ENCODE peak calls at places on chromosomes 11 and 22, in ten cellular contexts. C, L, A, X, J, Y, K, T, Z and V are unnamed samples. For H3K36me3 and H3K4me1, the result is how much of the 10 kb centered on the place peaks cover.

GRCh38 chr11:85472953-85473352 is 154.2 kb downstream of the DLG2 start:
- DNase-seq in C (no peak), L (no peak), A (no peak), X (no peak), J (no peak), Y (no peak), K (no peak), T (no peak), Z (no peak), V (no peak)

GRCh38 chr22:43185860-43186261 is 1.1 kb downstream of the TTLL12 start:
- DNase-seq in C (no peak), L (peak), A (peak), X (peak), J (peak), Y (peak), K (no peak), T (peak), Z (peak), V (peak)

GRCh38 chr11:65558785-65559509 is 788 bp upstream of the LTBP3 start:
- DNase-seq in C (no peak), L (peak), A (peak), X (no peak), J (no peak), Y (no peak), K (no peak), T (peak), Z (no peak), V (no peak)

GRCh38 chr11:36363361-36364272 is 67.5 kb downstream of the PRR5L start:
- DNase-seq in C (no peak), L (no peak), A (no peak), X (no peak), J (peak), Y (no peak), K (no peak), T (no peak), Z (peak), V (no peak)

GRCh38 chr11:68039526-68040086 is 781 bp downstream of the TCIRG1 start:
- DNase-seq in C (peak), L (no peak), A (no peak), X (no peak), J (peak), Y (peak), K (no peak), T (no peak), Z (peak), V (no peak)

GRCh38 chr11:130451261-130452019 is 3.0 kb downstream of the ADAMTS15 start:
- DNase-seq in C (no peak), L (peak), A (peak), X (peak), J (no peak), Y (no peak), K (no peak), T (peak), Z (no peak), V (no peak)

GRCh38 chr22:50613291-50613981 is 12.8 kb downstream of the MAPK8IP2 start:
- DNase-seq in C (peak), L (peak), A (no peak), X (no peak), J (no peak), Y (peak), K (no peak), T (peak), Z (no peak), V (peak)

GRCh38 chr11:74138021-74138420 is 32.8 kb downstream of the C2CD3 start:
- DNase-seq in C (no peak), L (no peak), A (peak), X (no peak), J (no peak), Y (no peak), K (no peak), T (no peak), Z (no peak), V (no peak)

GRCh38 chr11:83711035-83711630 is 425.0 kb upstream of the CCDC90B start:
- DNase-seq in C (no peak), L (no peak), A (peak), X (no peak), J (no peak), Y (peak), K (no peak), T (no peak), Z (no peak), V (no peak)

GRCh38 chr11:31799036-31799793 is 11.9 kb downstream of the PAX6 start:
- DNase-seq in C (no peak), L (no peak), A (no peak), X (peak), J (peak), Y (no peak), K (no peak), T (no peak), Z (no peak), V (no peak)

GRCh38 chr11:123061403-123062157 is at the start of gene HSPA8:
- DNase-seq in C (peak), L (peak), A (peak), X (peak), J (peak), Y (peak), K (no peak), T (peak), Z (peak), V (peak)

GRCh38 chr11:128521697-128522062 is 65.7 kb downstream of the ETS1 start:
- DNase-seq in C (no peak), L (peak), A (no peak), X (no peak), J (peak), Y (no peak), K (no peak), T (no peak), Z (no peak), V (no peak)

GRCh38 chr11:112963368-112963955 is 2.2 kb downstream of the NCAM1 start:
- DNase-seq in C (no peak), L (no peak), A (no peak), X (no peak), J (no peak), Y (no peak), K (no peak), T (no peak), Z (no peak), V (no peak)

GRCh38 chr22:29617922-29618629 is 14.6 kb downstream of the NF2 start:
- DNase-seq in C (no peak), L (no peak), A (peak), X (no peak), J (no peak), Y (no peak), K (no peak), T (no peak), Z (no peak), V (no peak)

GRCh38 chr11:37984991-37985390 is 1387.0 kb upstream of the RAG2 start:
- DNase-seq in C (no peak), L (no peak), A (no peak), X (no peak), J (no peak), Y (no peak), K (no peak), T (no peak), Z (no peak), V (no peak)

GRCh38 chr22:50183141-50183971 is 2.4 kb upstream of the TRABD start:
- DNase-seq in C (no peak), L (no peak), A (no peak), X (no peak), J (no peak), Y (no peak), K (no peak), T (no peak), Z (no peak), V (no peak)

DNA sequence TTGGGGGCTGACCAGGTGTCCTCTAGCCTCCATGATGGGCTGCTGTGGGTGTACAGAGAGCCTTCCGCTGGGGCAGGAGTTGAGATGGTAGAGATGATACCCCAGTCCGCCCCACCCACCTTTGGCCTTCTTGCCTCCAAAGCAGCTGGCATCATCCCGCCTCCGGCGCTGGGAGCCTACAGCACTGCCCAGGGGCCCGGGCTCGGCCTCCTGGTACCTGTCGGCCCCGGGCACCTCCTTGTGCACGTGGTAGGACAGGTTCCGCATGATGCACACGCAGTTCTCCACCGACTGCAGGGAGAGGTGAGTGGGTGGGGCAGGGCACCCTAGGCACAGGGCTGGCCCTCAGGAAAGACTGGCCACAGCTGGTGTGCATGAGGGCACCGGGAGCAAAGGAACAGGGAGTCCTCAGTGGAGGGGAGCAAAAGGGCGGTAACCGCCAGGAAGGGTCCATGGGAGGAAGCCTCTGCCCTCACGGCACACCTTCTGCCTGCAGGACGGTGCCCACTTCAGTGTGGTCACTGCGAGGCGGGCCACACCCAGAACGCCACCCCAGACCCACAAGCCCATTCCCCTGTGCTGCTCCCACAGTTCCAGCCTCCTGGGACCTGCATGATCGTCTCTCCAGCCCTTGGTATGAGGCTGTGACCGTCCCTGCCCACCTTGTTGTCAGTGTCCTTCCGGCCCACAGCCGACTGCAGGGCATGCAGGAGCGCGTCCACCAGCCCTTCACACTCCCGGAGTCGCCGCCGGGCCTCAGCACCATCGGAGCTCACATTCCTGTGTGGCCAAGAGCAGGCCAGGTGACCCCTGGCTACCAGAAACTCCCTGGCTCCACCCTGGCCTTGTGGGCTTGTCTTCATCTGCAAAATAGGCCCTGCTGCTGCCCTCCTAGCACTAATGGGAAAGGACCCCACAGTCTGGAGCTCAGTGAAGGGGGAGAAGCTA is 36.0 kb upstream of the TXNRD2 start:
- DNase-seq in C (no peak), L (no peak), A (no peak), X (no peak), J (no peak), Y (no peak), K (no peak), T (no peak), Z (no peak), V (no peak)
- H3K36me3 ChIP-seq in C (under half), L (under half), A (under half), X (under half), J (under half), Y (under half), K (under half), T (half or more), Z (under half), V (under half)

DNA sequence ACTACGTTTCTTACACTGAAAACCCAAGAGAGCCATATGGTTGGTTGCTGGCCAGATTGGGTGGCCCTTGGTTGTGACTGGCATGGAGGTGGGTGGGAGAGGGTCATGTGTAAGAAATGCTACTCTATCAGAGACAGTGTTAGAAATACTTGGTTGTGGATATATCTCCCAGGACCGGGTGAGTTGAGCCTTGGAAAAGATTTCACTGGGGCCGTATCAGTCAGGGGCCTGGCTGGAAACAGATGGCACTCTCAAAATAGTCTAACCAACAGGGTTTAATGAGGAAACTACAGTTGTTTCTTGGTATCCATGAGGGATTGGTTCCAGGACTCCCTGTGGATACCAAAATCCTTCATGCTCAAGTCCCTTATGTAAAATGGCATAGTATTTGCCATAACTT is 15.3 kb downstream of the ENDOD1 start:
- DNase-seq in C (no peak), L (no peak), A (no peak), X (no peak), J (no peak), Y (no peak), K (no peak), T (no peak), Z (no peak), V (no peak)
- H3K4me1 ChIP-seq in C (under half), L (under half), A (under half), X (half or more), J (under half), Y (under half), K (under half), T (under half), Z (under half), V (under half)

GRCh38 chr11:25515576-25515975 is 816.4 kb upstream of the ANO3 start:
- DNase-seq in C (no peak), L (no peak), A (no peak), X (no peak), J (no peak), Y (no peak), K (no peak), T (no peak), Z (no peak), V (no peak)
- TF ChIP-seq CTCF in C (no peak), L (no peak), A (no peak), X (no peak), J (no peak), Y (no peak), K (no peak), T (no peak), Z (no peak), V (no peak)

GRCh38 chr11:14346303-14346702 is 12.7 kb downstream of the RRAS2 start:
- DNase-seq in C (no peak), L (no peak), A (no peak), X (no peak), J (no peak), Y (no peak), K (no peak), T (no peak), Z (no peak), V (no peak)
- H3K36me3 ChIP-seq in C (under half), L (under half), A (under half), X (under half), J (under half), Y (under half), K (under half), T (under half), Z (under half), V (under half)